ENCODE peak calls at places on chromosomes 4 and X, in nine cellular contexts. D, Z, O, N, F, U, W, A and L are unnamed samples.

GRCh38 chr4:53676402-53676871 is 85.2 kb upstream of the LNX1 start:
- DNase-seq in U (no peak), O (no peak), W (peak), D (peak), F (peak), N (no peak), A (no peak), Z (no peak), L (no peak)

GRCh38 chrX:143296521-143296920 is 220.8 kb downstream of the SPANXN3 start:
- DNase-seq in U (no peak), D (no peak), Z (no peak), W (no peak), N (no peak), A (no peak), F (no peak), O (no peak), L (no peak)

GRCh38 chr4:174318829-174319764 is 35.4 kb downstream of the CEP44 start:
- DNase-seq in O (peak), A (no peak), U (no peak), W (peak), N (peak), Z (no peak), F (peak), D (peak), L (peak)

GRCh38 chrX:7996414-7996813 is 69.2 kb upstream of the PNPLA4 start:
- DNase-seq in A (no peak), Z (no peak), O (peak), U (no peak), D (no peak), F (peak), N (peak), W (peak), L (no peak)

GRCh38 chr4:90025248-90025647 is 101.9 kb upstream of the CCSER1 start:
- DNase-seq in D (no peak), W (no peak), Z (no peak), A (no peak), N (peak), U (no peak), F (peak), O (no peak), L (no peak)

GRCh38 chr4:79678472-79679202 is 270.6 kb upstream of the GK2 start:
- DNase-seq in W (no peak), F (peak), Z (no peak), A (no peak), N (no peak), D (no peak), U (no peak), O (no peak), L (no peak)

GRCh38 chr4:94978904-94979303 is 221.1 kb downstream of the BMPR1B start:
- DNase-seq in F (peak), U (no peak), O (no peak), W (no peak), A (no peak), D (peak), N (no peak), Z (no peak), L (no peak)

GRCh38 chr4:54255881-54256280 is 26.8 kb downstream of the PDGFRA start:
- DNase-seq in A (no peak), N (no peak), U (peak), O (no peak), W (peak), Z (no peak), F (peak), D (no peak), L (peak)

GRCh38 chr4:85152490-85152889 is 186.0 kb upstream of the WDFY3 start:
- DNase-seq in W (no peak), N (no peak), A (no peak), D (no peak), U (no peak), Z (no peak), F (no peak), O (no peak), L (no peak)

GRCh38 chr4:5019274-5019673 is at the start of gene CYTL1:
- DNase-seq in F (no peak), O (no peak), N (no peak), U (no peak), D (no peak), Z (no peak), A (no peak), W (no peak), L (no peak)

GRCh38 chr4:113278324-113278934 is 229.0 kb downstream of the ANK2 start:
- DNase-seq in O (peak), F (peak), A (peak), U (peak), W (peak), D (peak), N (peak), Z (no peak), L (peak)

GRCh38 chr4:98657531-98658286 is 702 bp downstream of the TSPAN5 start:
- DNase-seq in U (peak), Z (no peak), D (peak), O (no peak), N (no peak), W (peak), F (peak), A (no peak), L (peak)

GRCh38 chrX:77431227-77431626 is 16.0 kb upstream of the FGF16 start:
- DNase-seq in W (peak), D (peak), Z (no peak), U (peak), N (peak), F (peak), A (peak), O (peak), L (peak)

GRCh38 chrX:39580043-39580442 is 517.7 kb downstream of the BCOR start:
- DNase-seq in F (no peak), W (no peak), U (no peak), Z (no peak), A (no peak), D (no peak), N (no peak), O (no peak), L (no peak)

GRCh38 chr4:157558016-157558415 is 337.5 kb downstream of the GRIA2 start:
- DNase-seq in N (no peak), O (no peak), A (no peak), D (no peak), Z (no peak), F (no peak), U (no peak), W (no peak), L (no peak)

GRCh38 chr4:75902352-75902751 is at the start of gene PPEF2:
- DNase-seq in Z (no peak), A (no peak), F (no peak), N (no peak), W (no peak), O (no peak), D (no peak), U (no peak), L (no peak)

GRCh38 chrX:69027181-69028005 is 137.9 kb downstream of the PJA1 start:
- DNase-seq in Z (no peak), D (peak), A (peak), O (no peak), N (peak), U (no peak), W (no peak), F (peak), L (peak)

GRCh38 chr4:45638641-45639040 is 485.2 kb downstream of the GABRG1 start:
- DNase-seq in Z (no peak), O (no peak), D (no peak), N (no peak), F (no peak), U (no peak), A (no peak), W (no peak), L (no peak)

GRCh38 chrX:13082286-13083065 is 38.1 kb upstream of the FAM9C start:
- DNase-seq in D (no peak), N (peak), O (no peak), W (no peak), Z (no peak), U (no peak), A (no peak), F (no peak), L (no peak)

GRCh38 chr4:131302108-131302507 is 1847.0 kb upstream of the PCDH10 start:
- DNase-seq in W (no peak), U (no peak), N (peak), A (no peak), D (no peak), Z (no peak), O (no peak), F (no peak), L (no peak)

GRCh38 chr4:81164623-81165416 is 50.2 kb downstream of the PRKG2 start:
- DNase-seq in O (no peak), U (no peak), Z (no peak), W (peak), F (no peak), A (no peak), D (no peak), N (no peak), L (peak)

GRCh38 chr4:121140712-121141111 is 23.4 kb downstream of the TNIP3 start:
- DNase-seq in O (no peak), F (peak), U (no peak), N (no peak), D (peak), A (no peak), W (peak), Z (no peak), L (no peak)

GRCh38 chr4:159279084-159279483 is 176.2 kb downstream of the RAPGEF2 start:
- DNase-seq in U (no peak), Z (no peak), O (no peak), W (no peak), F (no peak), D (no peak), N (no peak), A (no peak), L (no peak)

GRCh38 chrX:40922307-40922706 is 162.9 kb upstream of the USP9X start:
- DNase-seq in D (no peak), F (peak), O (peak), N (peak), W (peak), U (no peak), A (no peak), Z (no peak), L (no peak)

GRCh38 chr4:9904976-9905587 is 116.2 kb downstream of the SLC2A9 start:
- DNase-seq in O (no peak), N (no peak), U (no peak), F (no peak), Z (no peak), W (no peak), A (no peak), D (no peak), L (no peak)

GRCh38 chr4:142095886-142096605 is 459.7 kb downstream of the IL15 start:
- DNase-seq in N (no peak), U (peak), Z (no peak), O (no peak), D (peak), A (peak), F (peak), W (peak), L (peak)

GRCh38 chr4:177313263-177313662 is 3.6 kb downstream of the NEIL3 start:
- DNase-seq in W (peak), A (no peak), O (no peak), N (no peak), F (no peak), U (no peak), D (peak), Z (no peak), L (no peak)

GRCh38 chr4:177309525-177310371 is at the start of gene NEIL3:
- DNase-seq in N (peak), D (peak), Z (peak), O (peak), F (peak), W (peak), U (peak), A (peak), L (peak)

GRCh38 chr4:177308125-177308524 is 1.5 kb upstream of the NEIL3 start:
- DNase-seq in W (peak), Z (no peak), N (no peak), D (peak), U (no peak), O (no peak), F (peak), A (peak), L (peak)

GRCh38 chr4:177308842-177309524 is 691 bp upstream of the NEIL3 start:
- DNase-seq in N (no peak), Z (no peak), O (peak), A (no peak), W (no peak), F (no peak), U (no peak), D (no peak), L (no peak)
- H3K4me3 ChIP-seq in N (peak), Z (peak), O (peak), A (peak), W (peak), F (peak), U (peak), D (peak), L (peak)

DNA sequence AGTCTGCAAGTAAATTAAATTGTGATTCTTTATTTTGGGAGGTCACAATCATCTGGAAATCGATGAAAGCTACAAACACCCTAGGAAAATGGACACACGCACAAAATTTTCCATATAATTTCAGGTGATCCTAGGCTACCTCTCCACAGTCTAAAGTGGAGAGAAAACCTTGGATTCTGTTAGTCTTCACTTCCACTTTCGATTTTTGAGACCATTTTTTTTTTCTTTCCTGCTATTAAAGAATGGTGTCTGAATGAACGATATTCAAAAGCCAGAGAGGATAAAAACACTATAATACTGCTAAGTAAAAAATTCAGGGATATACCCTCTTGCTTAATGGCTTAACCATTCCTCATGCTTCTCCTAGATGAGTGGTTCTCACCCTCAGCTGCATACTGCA is 1.7 kb downstream of the FBXL5 start:
- DNase-seq in Z (no peak), U (no peak), N (no peak), A (no peak), W (no peak), D (no peak), F (no peak), O (no peak), L (no peak)
- H3K4me3 ChIP-seq in Z (peak), U (peak), N (peak), A (peak), W (peak), D (peak), F (peak), O (peak), L (peak)

GRCh38 chr4:11625206-11625605 is 196.5 kb upstream of the HS3ST1 start:
- DNase-seq in F (no peak), W (no peak), U (no peak), Z (no peak), N (no peak), A (no peak), D (no peak), O (no peak), L (no peak)

GRCh38 chr4:11626046-11626445 is 197.4 kb upstream of the HS3ST1 start:
- DNase-seq in F (no peak), N (no peak), Z (no peak), O (no peak), U (no peak), W (no peak), D (no peak), A (no peak), L (no peak)

GRCh38 chr4:11622961-11623725 is 194.4 kb upstream of the HS3ST1 start:
- DNase-seq in W (no peak), F (no peak), U (no peak), A (no peak), O (no peak), Z (no peak), D (no peak), N (no peak), L (no peak)

GRCh38 chr4:11623726-11624037 is 195.0 kb upstream of the HS3ST1 start:
- DNase-seq in D (no peak), U (no peak), Z (no peak), O (no peak), A (no peak), W (no peak), F (peak), N (peak), L (no peak)

DNA sequence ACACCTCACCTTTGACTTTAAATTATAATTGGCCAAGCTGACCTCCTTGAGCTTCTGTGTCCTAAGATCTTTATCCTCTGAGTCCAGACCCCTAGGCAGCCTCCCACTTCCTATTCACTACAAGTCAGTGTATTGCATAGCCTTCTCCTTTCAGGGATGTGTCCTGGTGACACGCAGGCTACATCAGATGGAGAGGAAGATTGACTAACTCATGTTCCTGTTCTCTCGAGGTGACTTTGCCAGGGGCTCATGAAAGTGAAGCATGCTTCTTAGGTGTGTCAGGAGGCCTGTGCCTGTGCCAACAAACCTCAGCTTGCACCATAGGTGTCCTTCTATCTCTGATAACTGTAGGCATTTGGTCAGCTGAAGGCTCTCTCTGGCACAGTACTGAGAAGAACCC is 195.7 kb upstream of the HS3ST1 start:
- DNase-seq in F (no peak), Z (no peak), D (no peak), O (no peak), A (no peak), N (no peak), U (no peak), W (no peak), L (no peak)
- H3K4me3 ChIP-seq in F (no peak), Z (no peak), D (no peak), O (no peak), A (no peak), N (no peak), U (no peak), W (no peak), L (no peak)

GRCh38 chr4:57220172-57220571 is 110.0 kb upstream of the IGFBP7 start:
- DNase-seq in N (no peak), F (no peak), D (no peak), Z (no peak), O (peak), U (no peak), A (no peak), W (no peak), L (no peak)

GRCh38 chr4:57214654-57215411 is 104.6 kb upstream of the IGFBP7 start:
- DNase-seq in O (no peak), U (no peak), N (no peak), Z (no peak), A (no peak), D (no peak), F (no peak), W (no peak), L (no peak)

GRCh38 chr4:57219389-57219890 is 109.3 kb upstream of the IGFBP7 start:
- DNase-seq in A (no peak), N (no peak), F (no peak), U (no peak), Z (no peak), W (no peak), D (no peak), O (no peak), L (no peak)

GRCh38 chr4:57220734-57221133 is 110.5 kb upstream of the IGFBP7 start:
- DNase-seq in F (no peak), Z (no peak), O (no peak), W (no peak), D (no peak), N (no peak), A (no peak), U (no peak), L (no peak)
- H3K4me3 ChIP-seq in F (no peak), Z (no peak), O (no peak), W (no peak), D (no peak), N (no peak), A (no peak), U (no peak), L (no peak)

DNA sequence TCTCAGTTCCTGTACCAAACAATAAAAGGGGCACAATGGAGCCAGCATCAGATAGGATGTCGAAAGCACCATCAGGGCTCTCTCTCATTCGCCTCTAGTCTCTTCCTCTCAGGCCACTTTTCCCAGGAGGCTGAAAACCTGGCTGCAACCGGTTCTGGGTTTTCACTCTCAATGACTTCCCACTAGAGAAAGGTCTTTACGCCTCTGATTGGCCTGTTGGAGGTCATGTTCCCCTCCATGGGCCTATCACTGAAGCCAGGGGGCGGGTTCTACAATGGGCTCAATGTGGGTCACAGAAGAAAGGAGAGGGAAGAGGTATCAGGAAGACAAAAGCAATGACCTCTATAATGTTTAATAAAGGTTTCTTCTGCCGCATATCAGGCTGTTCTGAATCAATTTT is 29.3 kb downstream of the ZNF827 start:
- DNase-seq in O (peak), Z (no peak), N (no peak), D (no peak), U (no peak), F (peak), A (no peak), W (no peak), L (peak)
- H3K4me3 ChIP-seq in O (no peak), Z (no peak), N (no peak), D (no peak), U (peak), F (no peak), A (no peak), W (no peak), L (peak)